ENCODE peak calls at places on chromosomes 2 and 18, in eight cellular contexts. B, C, X, L, O, Q, R and F are unnamed samples.

GRCh38 chr2:233456934-233457333 is 102.6 kb downstream of the DGKD start:
- DNase-seq in Q (no peak), L (no peak), X (peak; percentile 41), B (no peak), C (no peak), O (no peak), R (no peak), F (no peak)

GRCh38 chr18:22556271-22556990 is 138.7 kb upstream of the CTAGE1 start:
- DNase-seq in O (no peak), X (no peak), Q (no peak), R (peak; percentile 38), C (no peak), B (no peak), L (no peak), F (no peak)

GRCh38 chr18:76875390-76876330 is 53.3 kb downstream of the ZNF236 start:
- DNase-seq in R (peak; percentile 43), O (peak; percentile 50), L (peak; percentile 68), C (no peak), Q (no peak), B (peak; percentile 34), X (no peak), F (peak; percentile 59)

GRCh38 chr2:17615728-17616351 is 75.3 kb downstream of the VSNL1 start:
- DNase-seq in L (no peak), X (no peak), B (no peak), C (no peak), O (no peak), Q (no peak), R (peak; percentile 74), F (no peak)

GRCh38 chr18:8455661-8456614 is 153.3 kb upstream of the RAB12 start:
- DNase-seq in Q (no peak), O (no peak), B (no peak), R (no peak), X (no peak), C (no peak), L (no peak), F (no peak)

GRCh38 chr18:47953471-47953931 is 23.0 kb upstream of the SMAD2 start:
- DNase-seq in R (no peak), L (no peak), Q (no peak), C (no peak), B (peak; percentile 12), O (peak; percentile 24), X (no peak), F (peak; percentile 18)

GRCh38 chr2:235914756-235915155 is 253.4 kb downstream of the GBX2 start:
- DNase-seq in L (no peak), Q (no peak), B (no peak), C (no peak), O (no peak), X (no peak), R (no peak), F (no peak)

GRCh38 chr2:38376346-38376682 is 759 bp downstream of the ATL2 start:
- DNase-seq in B (peak; percentile 81), C (no peak), O (peak; percentile 52), L (no peak), R (peak; percentile 70), Q (no peak), X (no peak), F (no peak)

GRCh38 chr2:218642121-218642656 is 17.2 kb downstream of the ZNF142 start:
- DNase-seq in L (no peak), X (peak; percentile 89), B (no peak), Q (no peak), R (no peak), O (no peak), C (no peak), F (no peak)

GRCh38 chr18:44771957-44772917 is 91.5 kb downstream of the SETBP1 start:
- DNase-seq in L (no peak), B (no peak), Q (no peak), R (no peak), C (no peak), X (peak; percentile 94), O (no peak), F (no peak)

GRCh38 chr2:175012516-175012915 is 7.3 kb upstream of the CHN1 start:
- DNase-seq in R (no peak), X (no peak), Q (no peak), C (no peak), L (no peak), B (no peak), O (no peak), F (no peak)

GRCh38 chr2:22153974-22154373 is 1030.2 kb downstream of the TDRD15 start:
- DNase-seq in C (no peak), Q (no peak), R (no peak), B (no peak), X (no peak), L (no peak), O (no peak), F (no peak)

GRCh38 chr2:28895189-28895893 is 874 bp downstream of the WDR43 start:
- DNase-seq in O (peak; percentile 43), C (no peak), X (no peak), Q (no peak), L (no peak), B (peak; percentile 66), R (peak; percentile 54), F (no peak)

GRCh38 chr18:10391506-10391905 is 62.9 kb upstream of the APCDD1 start:
- DNase-seq in R (no peak), O (peak; percentile 46), C (no peak), L (no peak), B (no peak), X (no peak), Q (no peak), F (peak; percentile 47)

GRCh38 chr2:9665903-9666302 is 35.1 kb upstream of the YWHAQ start:
- DNase-seq in Q (no peak), C (peak; percentile 18), L (no peak), R (peak; percentile 92), X (no peak), B (no peak), O (no peak), F (no peak)

DNA sequence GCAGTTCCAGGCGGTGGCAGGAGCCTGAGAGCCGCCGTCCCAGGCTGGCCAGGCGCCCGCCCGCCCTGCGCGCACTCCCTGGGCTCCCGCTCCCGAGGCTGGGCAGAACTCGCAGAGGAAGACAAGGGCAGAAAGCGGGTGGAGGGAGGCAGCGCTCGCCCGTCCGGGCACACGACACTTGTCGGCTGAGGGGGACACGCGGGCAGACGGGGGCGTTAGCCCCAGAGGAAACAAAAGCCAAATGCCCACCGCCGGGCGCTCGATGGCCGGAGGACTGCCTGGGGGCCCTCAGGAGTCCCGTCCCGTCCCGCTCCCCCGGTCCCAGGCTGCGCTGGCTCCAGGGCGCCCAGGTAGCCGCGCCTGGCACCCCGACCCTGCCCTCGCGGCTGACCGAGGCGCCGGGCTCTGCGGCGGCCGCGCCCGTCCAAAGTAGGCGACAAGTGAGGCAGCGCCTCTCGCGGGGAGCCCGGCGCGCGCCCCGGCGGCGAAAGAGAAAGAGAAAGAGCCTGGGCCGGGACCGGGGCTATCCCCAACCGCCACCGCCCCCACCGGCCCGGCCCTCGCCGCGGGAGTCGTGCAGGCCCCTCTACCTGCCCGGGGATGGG is 491 bp downstream of the L3MBTL4 start:
- DNase-seq in C (no peak), Q (peak; percentile 63), R (no peak), X (no peak), B (no peak), O (peak; percentile 91), L (peak; percentile 42), F (peak; percentile 92)
- TF ChIP-seq CTCF in C (no peak), Q (no peak), R (no peak), X (peak; percentile 55), B (no peak), O (no peak), L (no peak), F (peak; percentile 12)

GRCh38 chr2:191539068-191539467 is 138.9 kb upstream of the NABP1 start:
- DNase-seq in B (peak; percentile 35), Q (no peak), L (peak; percentile 47), R (peak; percentile 40), X (no peak), C (no peak), O (peak; percentile 19), F (no peak)
- TF ChIP-seq CTCF in B (peak; percentile 83), Q (peak; percentile 33), L (peak; percentile 74), R (peak; percentile 65), X (peak; percentile 80), C (peak; percentile 76), O (peak; percentile 37), F (peak; percentile 8)

DNA sequence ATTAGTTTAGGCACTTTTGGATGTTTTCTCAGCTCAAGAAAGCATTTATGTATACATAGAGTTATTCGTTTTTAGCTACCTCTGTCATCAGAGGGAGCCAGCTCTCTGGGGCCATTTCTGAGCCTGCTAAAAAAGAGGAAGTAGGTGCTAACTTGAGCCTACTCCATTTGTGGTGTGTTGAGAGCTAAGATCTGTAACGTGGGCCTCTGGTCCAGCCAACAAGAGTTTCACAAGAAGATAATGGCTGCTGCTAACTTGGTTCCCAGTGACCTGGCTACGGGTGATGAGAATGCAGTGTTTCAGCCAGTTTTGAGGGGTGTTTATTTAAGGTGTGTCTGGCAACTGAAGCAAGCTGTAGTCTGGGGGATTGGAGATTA is 182.5 kb downstream of the PRKCE start:
- DNase-seq in O (peak; percentile 71), L (no peak), R (no peak), C (no peak), B (peak; percentile 86), Q (no peak), X (no peak), F (peak; percentile 69)
- TF ChIP-seq CTCF in O (peak; percentile 21), L (no peak), R (no peak), C (no peak), B (no peak), Q (no peak), X (no peak), F (peak; percentile 21)

GRCh38 chr18:5238371-5238758 is 41.3 kb upstream of the AKAIN1 start:
- DNase-seq in X (no peak), C (no peak), R (peak; percentile 30), Q (peak; percentile 52), B (peak; percentile 60), O (peak; percentile 54), L (peak; percentile 59), F (peak; percentile 49)

GRCh38 chr18:5237083-5237722 is 40.1 kb upstream of the AKAIN1 start:
- DNase-seq in L (peak; percentile 3), O (no peak), Q (peak; percentile 52), B (peak; percentile 19), R (peak; percentile 34), C (no peak), X (no peak), F (peak; percentile 9)

GRCh38 chr18:5239447-5239846 is 42.4 kb upstream of the AKAIN1 start:
- DNase-seq in O (no peak), X (no peak), L (no peak), C (no peak), B (no peak), Q (no peak), R (no peak), F (no peak)

GRCh38 chr18:5237723-5238370 is 40.8 kb upstream of the AKAIN1 start:
- DNase-seq in C (peak; percentile 53), R (peak; percentile 85), X (peak; percentile 94), B (peak; percentile 89), O (peak; percentile 88), Q (peak; percentile 83), L (peak; percentile 85), F (peak; percentile 90)
- TF ChIP-seq CTCF in C (peak; percentile 11), R (peak; percentile 12), X (peak; percentile 64), B (peak; percentile 40), O (no peak), Q (peak; percentile 24), L (no peak), F (no peak)

GRCh38 chr2:182649316-182649715 is 66.7 kb upstream of the DNAJC10 start:
- DNase-seq in C (no peak), R (peak; percentile 46), B (peak; percentile 26), Q (no peak), L (peak; percentile 29), X (no peak), O (peak; percentile 35), F (peak; percentile 34)
- TF ChIP-seq CTCF in C (peak; percentile 69), R (peak; percentile 70), B (peak; percentile 72), Q (no peak), L (peak; percentile 21), X (peak; percentile 86), O (peak; percentile 48), F (peak; percentile 54)